ENCODE peak calls at places on chromosomes 16 and 17, in six cellular contexts. One of them, this sample, is unnamed.

GRCh38 chr17:7703584-7704574 is 1.1 kb upstream of the EFNB3 start:
- DNase-seq in OCI-LY7: peak; percentile 34
- DNase-seq in GM23248: peak; percentile 84
- DNase-seq in MM.1S: no peak
- DNase-seq in GM23338: peak; percentile 98
- DNase-seq in PC-3: no peak
- DNase-seq in this sample: peak; percentile 90

GRCh38 chr17:78940708-78941107 is 15.5 kb upstream of the TIMP2 start:
- DNase-seq in GM23338: peak; percentile 81
- DNase-seq in MM.1S: no peak
- DNase-seq in GM23248: no peak
- DNase-seq in OCI-LY7: no peak
- DNase-seq in PC-3: peak; percentile 31
- DNase-seq in this sample: no peak

GRCh38 chr17:79125503-79125902 is 50.9 kb downstream of the ENGASE start:
- DNase-seq in GM23338: no peak
- DNase-seq in PC-3: no peak
- DNase-seq in OCI-LY7: no peak
- DNase-seq in MM.1S: no peak
- DNase-seq in GM23248: no peak
- DNase-seq in this sample: no peak

GRCh38 chr16:75267631-75268264 is 16.3 kb upstream of the BCAR1 start:
- DNase-seq in OCI-LY7: no peak
- DNase-seq in GM23248: peak; percentile 80
- DNase-seq in PC-3: peak; percentile 86
- DNase-seq in MM.1S: no peak
- DNase-seq in GM23338: no peak
- DNase-seq in this sample: peak; percentile 85

GRCh38 chr17:78697122-78697845 is 84.8 kb downstream of the CYTH1 start:
- DNase-seq in OCI-LY7: no peak
- DNase-seq in GM23338: no peak
- DNase-seq in MM.1S: no peak
- DNase-seq in GM23248: peak; percentile 86
- DNase-seq in PC-3: peak; percentile 35
- DNase-seq in this sample: no peak

GRCh38 chr16:851209-851810 is 50.8 kb upstream of the GNG13 start:
- DNase-seq in GM23248: no peak
- DNase-seq in OCI-LY7: no peak
- DNase-seq in MM.1S: no peak
- DNase-seq in PC-3: no peak
- DNase-seq in GM23338: no peak
- DNase-seq in this sample: no peak

GRCh38 chr16:89571636-89572035 is 3.9 kb upstream of the CPNE7 start:
- DNase-seq in OCI-LY7: no peak
- DNase-seq in GM23248: no peak
- DNase-seq in PC-3: no peak
- DNase-seq in MM.1S: no peak
- DNase-seq in GM23338: no peak
- DNase-seq in this sample: no peak

GRCh38 chr17:27256225-27257030 is 37.5 kb upstream of the WSB1 start:
- DNase-seq in MM.1S: no peak
- DNase-seq in OCI-LY7: no peak
- DNase-seq in GM23248: peak; percentile 81
- DNase-seq in PC-3: peak; percentile 77
- DNase-seq in GM23338: no peak
- DNase-seq in this sample: no peak

GRCh38 chr16:55815320-55815719 is 17.6 kb downstream of the CES1 start:
- DNase-seq in GM23248: no peak
- DNase-seq in MM.1S: no peak
- DNase-seq in OCI-LY7: no peak
- DNase-seq in GM23338: no peak
- DNase-seq in PC-3: no peak
- DNase-seq in this sample: no peak

GRCh38 chr17:63714550-63715277 is 14.8 kb upstream of the LIMD2 start:
- DNase-seq in GM23338: no peak
- DNase-seq in OCI-LY7: no peak
- DNase-seq in PC-3: no peak
- DNase-seq in MM.1S: no peak
- DNase-seq in GM23248: peak; percentile 52
- DNase-seq in this sample: no peak

GRCh38 chr17:72077326-72077960 is 43.4 kb upstream of the SOX9 start:
- DNase-seq in MM.1S: no peak
- DNase-seq in OCI-LY7: no peak
- DNase-seq in GM23338: peak; percentile 79
- DNase-seq in PC-3: peak; percentile 39
- DNase-seq in GM23248: peak; percentile 25
- DNase-seq in this sample: no peak

GRCh38 chr17:4594406-4595349 is 10.3 kb downstream of the SMTNL2 start:
- DNase-seq in PC-3: no peak
- DNase-seq in MM.1S: peak; percentile 50
- DNase-seq in GM23338: peak; percentile 89
- DNase-seq in GM23248: no peak
- DNase-seq in OCI-LY7: peak; percentile 41
- DNase-seq in this sample: no peak

GRCh38 chr17:81246679-81247338 is 7.7 kb downstream of the NDUFAF8 start:
- DNase-seq in GM23338: no peak
- DNase-seq in GM23248: no peak
- DNase-seq in OCI-LY7: no peak
- DNase-seq in MM.1S: no peak
- DNase-seq in PC-3: no peak
- DNase-seq in this sample: no peak

GRCh38 chr17:10200016-10200415 is 1.6 kb upstream of the GAS7 start:
- DNase-seq in OCI-LY7: no peak
- DNase-seq in GM23248: no peak
- DNase-seq in PC-3: no peak
- DNase-seq in MM.1S: no peak
- DNase-seq in GM23338: no peak
- DNase-seq in this sample: no peak

DNA sequence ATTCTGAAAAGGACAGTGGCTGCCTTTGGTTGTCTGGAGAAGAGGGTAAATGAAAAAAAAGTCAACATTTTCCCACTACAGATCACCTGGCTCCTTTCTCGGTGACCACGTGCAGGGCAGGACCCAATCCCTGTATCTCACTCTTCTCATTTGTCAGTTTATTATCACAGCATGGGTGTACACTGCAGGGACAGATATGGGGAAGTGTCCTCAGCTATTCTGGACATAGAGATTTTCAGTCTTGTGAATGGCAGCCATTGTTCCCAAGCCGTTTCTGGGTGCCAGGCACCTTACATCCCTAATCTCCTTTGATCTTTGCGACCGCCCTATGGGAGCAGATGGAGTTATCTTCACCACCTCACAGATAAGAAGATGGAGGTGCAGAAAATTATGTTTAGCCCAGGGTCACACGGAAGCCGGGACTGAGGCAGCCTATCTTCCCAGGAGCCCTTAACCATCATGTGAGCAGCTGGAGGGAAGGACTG is 7.2 kb downstream of the ADORA2B start:
- DNase-seq in PC-3: peak; percentile 2
- DNase-seq in GM23248: no peak
- DNase-seq in OCI-LY7: no peak
- DNase-seq in GM23338: no peak
- DNase-seq in MM.1S: no peak
- DNase-seq in this sample: no peak
- H3K4me3 ChIP-seq in PC-3: no peak overlapping the region
- H3K4me3 ChIP-seq in GM23248: no peak overlapping the region
- H3K4me3 ChIP-seq in OCI-LY7: no peak overlapping the region
- H3K4me3 ChIP-seq in GM23338: no peak overlapping the region
- H3K4me3 ChIP-seq in MM.1S: no peak overlapping the region
- H3K4me3 ChIP-seq in this sample: no peak overlapping the region

GRCh38 chr17:74566132-74566753 is 1.1 kb downstream of the CD300H start:
- DNase-seq in MM.1S: peak; percentile 26
- DNase-seq in GM23248: peak; percentile 67
- DNase-seq in PC-3: peak; percentile 64
- DNase-seq in GM23338: peak; percentile 83
- DNase-seq in OCI-LY7: peak; percentile 63
- DNase-seq in this sample: peak; percentile 61

GRCh38 chr17:74569392-74570003 is 2.2 kb upstream of the CD300H start:
- DNase-seq in GM23338: peak; percentile 39
- DNase-seq in GM23248: peak; percentile 98
- DNase-seq in OCI-LY7: no peak
- DNase-seq in PC-3: peak; percentile 99
- DNase-seq in MM.1S: peak; percentile 26
- DNase-seq in this sample: peak; percentile 83

GRCh38 chr17:74567397-74567796 is at the start of gene CD300H:
- DNase-seq in MM.1S: no peak
- DNase-seq in GM23248: no peak
- DNase-seq in PC-3: no peak
- DNase-seq in GM23338: no peak
- DNase-seq in OCI-LY7: no peak
- DNase-seq in this sample: no peak

GRCh38 chr17:74568116-74568873 is 986 bp upstream of the CD300H start:
- DNase-seq in GM23338: no peak
- DNase-seq in PC-3: no peak
- DNase-seq in OCI-LY7: no peak
- DNase-seq in GM23248: no peak
- DNase-seq in MM.1S: no peak
- DNase-seq in this sample: no peak

GRCh38 chr17:74569001-74569391 is 1.7 kb upstream of the CD300H start:
- DNase-seq in GM23248: no peak
- DNase-seq in PC-3: no peak
- DNase-seq in GM23338: no peak
- DNase-seq in OCI-LY7: no peak
- DNase-seq in MM.1S: no peak
- DNase-seq in this sample: no peak
- H3K4me2 ChIP-seq in GM23248: no peak overlapping the region
- H3K4me2 ChIP-seq in PC-3: peak overlapping the region; percentile 34
- H3K4me2 ChIP-seq in GM23338: no peak overlapping the region
- H3K4me2 ChIP-seq in OCI-LY7: no peak overlapping the region
- H3K4me2 ChIP-seq in MM.1S: no peak overlapping the region
- H3K4me2 ChIP-seq in this sample: no peak overlapping the region

DNA sequence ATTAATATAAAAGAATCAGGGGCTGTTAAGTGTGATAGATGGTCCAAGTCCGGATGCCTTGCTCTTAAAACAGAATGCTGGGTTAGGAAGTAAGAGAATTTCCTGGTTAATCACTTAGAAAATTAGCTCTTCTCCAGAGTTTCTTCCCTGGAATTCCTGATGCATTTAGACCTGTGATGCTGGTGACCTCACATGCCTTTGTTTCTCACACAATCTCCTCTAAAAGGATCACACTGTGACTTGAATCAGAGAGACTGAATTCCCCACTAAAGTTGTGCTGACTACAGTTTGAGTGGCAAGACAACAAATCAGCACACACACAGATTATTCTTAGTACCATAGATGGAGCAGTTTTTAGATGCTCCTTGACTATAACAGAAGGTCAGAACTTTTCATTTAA is 4.4 kb upstream of the RNF43 start:
- DNase-seq in MM.1S: no peak
- DNase-seq in GM23338: peak; percentile 27
- DNase-seq in GM23248: no peak
- DNase-seq in PC-3: no peak
- DNase-seq in OCI-LY7: no peak
- DNase-seq in this sample: no peak
- TF ChIP-seq EZH2phosphoT487 in MM.1S: no peak
- TF ChIP-seq EZH2phosphoT487 in GM23338: no peak
- TF ChIP-seq EZH2phosphoT487 in GM23248: no peak
- TF ChIP-seq EZH2phosphoT487 in PC-3: no peak
- TF ChIP-seq EZH2phosphoT487 in OCI-LY7: no peak
- TF ChIP-seq EZH2phosphoT487 in this sample: no peak

DNA sequence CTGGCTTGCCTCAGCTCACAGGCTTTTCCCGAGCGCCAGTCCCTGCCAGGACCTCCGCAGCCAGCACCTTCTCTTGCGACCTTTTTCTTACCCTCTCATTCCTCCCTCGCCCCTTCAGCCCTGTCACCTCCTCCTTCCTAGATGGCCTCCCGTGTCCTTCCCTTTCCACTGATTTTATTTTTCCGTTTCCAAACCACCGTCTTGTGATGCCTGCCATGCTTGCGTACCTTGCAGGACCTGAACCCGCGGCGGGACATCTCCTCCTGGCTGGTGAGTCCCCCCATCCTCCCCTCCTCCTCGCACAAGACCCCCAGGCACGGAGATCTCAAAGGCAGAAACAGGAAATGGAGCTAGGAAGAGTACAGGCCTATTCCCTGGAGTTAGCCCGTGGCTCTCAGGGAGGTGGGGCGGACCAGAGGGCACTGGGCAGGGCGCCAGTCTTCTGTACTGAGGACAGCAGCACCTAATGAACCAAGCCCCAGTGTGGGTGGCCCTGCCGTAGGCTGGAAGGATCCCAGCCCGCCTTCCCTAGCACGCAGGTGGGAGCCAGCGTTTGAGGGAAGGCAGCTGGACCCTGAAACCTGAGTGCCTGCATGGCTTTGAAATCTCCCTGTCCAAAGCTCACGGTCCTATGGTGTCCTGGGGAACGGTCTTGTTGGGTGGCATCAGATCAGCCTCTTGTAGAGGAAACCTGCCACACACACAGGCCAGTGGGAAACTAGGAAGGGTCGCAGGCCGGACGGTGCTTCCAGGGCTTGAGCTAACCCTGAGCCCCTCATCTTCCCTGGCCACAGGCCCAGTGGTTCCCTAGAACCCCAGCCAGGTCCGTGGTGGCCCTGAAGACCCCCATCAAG is 612 bp downstream of the CISD3 start:
- DNase-seq in MM.1S: peak; percentile 27
- DNase-seq in OCI-LY7: peak; percentile 25
- DNase-seq in PC-3: peak; percentile 46
- DNase-seq in GM23338: peak; percentile 69
- DNase-seq in GM23248: peak; percentile 81
- DNase-seq in this sample: peak; percentile 87
- H3K4me3 ChIP-seq in MM.1S: peak overlapping the region; percentile 82
- H3K4me3 ChIP-seq in OCI-LY7: peak overlapping the region; percentile 82
- H3K4me3 ChIP-seq in PC-3: peak overlapping the region; percentile 95
- H3K4me3 ChIP-seq in GM23338: peak overlapping the region; percentile 88
- H3K4me3 ChIP-seq in GM23248: peak overlapping the region; percentile 99
- H3K4me3 ChIP-seq in this sample: peak overlapping the region; percentile 88

GRCh38 chr17:30864636-30865035 is 32.9 kb downstream of the ATAD5 start:
- DNase-seq in GM23248: no peak
- DNase-seq in GM23338: no peak
- DNase-seq in MM.1S: no peak
- DNase-seq in PC-3: no peak
- DNase-seq in OCI-LY7: no peak
- DNase-seq in this sample: no peak

GRCh38 chr17:30854146-30854545 is 22.4 kb downstream of the ATAD5 start:
- DNase-seq in PC-3: no peak
- DNase-seq in MM.1S: no peak
- DNase-seq in GM23338: no peak
- DNase-seq in OCI-LY7: no peak
- DNase-seq in GM23248: no peak
- DNase-seq in this sample: no peak

GRCh38 chr17:30858556-30859250 is 26.9 kb downstream of the ATAD5 start:
- DNase-seq in MM.1S: no peak
- DNase-seq in GM23248: peak; percentile 20
- DNase-seq in GM23338: no peak
- DNase-seq in OCI-LY7: no peak
- DNase-seq in PC-3: no peak
- DNase-seq in this sample: no peak
- H3K4me2 ChIP-seq in MM.1S: no peak overlapping the region
- H3K4me2 ChIP-seq in GM23248: no peak overlapping the region
- H3K4me2 ChIP-seq in GM23338: no peak overlapping the region
- H3K4me2 ChIP-seq in OCI-LY7: no peak overlapping the region
- H3K4me2 ChIP-seq in PC-3: no peak overlapping the region
- H3K4me2 ChIP-seq in this sample: no peak overlapping the region

DNA sequence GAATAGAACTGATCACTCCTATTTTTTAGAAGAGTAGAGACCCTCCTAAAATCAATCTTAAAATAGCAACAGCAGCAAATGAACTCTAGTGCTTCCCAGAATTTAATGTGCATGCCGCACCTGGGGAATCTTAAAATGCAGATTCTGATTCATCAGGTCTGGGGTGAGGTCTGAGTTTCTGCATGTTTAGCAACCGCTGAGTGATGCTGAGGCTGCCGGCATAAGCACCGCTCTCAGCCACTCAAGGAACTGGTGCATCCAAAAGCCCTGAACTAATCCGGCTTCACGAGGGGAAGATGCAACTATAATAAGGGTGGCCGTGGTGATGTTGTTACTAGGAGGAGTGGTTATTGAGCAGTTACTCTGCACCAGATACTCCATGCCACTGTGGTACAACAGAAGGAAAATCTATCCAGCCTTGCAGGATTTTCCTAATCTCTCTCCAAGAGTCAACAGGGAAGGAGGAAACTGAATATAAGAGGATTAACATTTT is 19.7 kb downstream of the SDK2 start:
- DNase-seq in GM23248: no peak
- DNase-seq in PC-3: no peak
- DNase-seq in MM.1S: no peak
- DNase-seq in OCI-LY7: no peak
- DNase-seq in GM23338: no peak
- DNase-seq in this sample: no peak
- TF ChIP-seq EZH2phosphoT487 in GM23248: no peak
- TF ChIP-seq EZH2phosphoT487 in PC-3: no peak
- TF ChIP-seq EZH2phosphoT487 in MM.1S: no peak
- TF ChIP-seq EZH2phosphoT487 in OCI-LY7: no peak
- TF ChIP-seq EZH2phosphoT487 in GM23338: no peak
- TF ChIP-seq EZH2phosphoT487 in this sample: no peak

This sample was measured in hepatocyte.